ENCODE peak calls at places on chromosomes 13 and 19, in five cellular contexts. One of them, this sample, is unnamed.

GRCh38 chr13:85334187-85334586 is 465.0 kb downstream of the SLITRK6 start:
- DNase-seq in AG09309: no peak
- DNase-seq in ovary: no peak
- DNase-seq in colonic mucosa: no peak
- DNase-seq in astrocyte of the spinal cord: no peak
- DNase-seq in this sample: no peak

GRCh38 chr19:48819366-48819816 is 8.6 kb upstream of the BCAT2 start:
- DNase-seq in ovary: peak; percentile 91
- DNase-seq in astrocyte of the spinal cord: peak; percentile 69
- DNase-seq in colonic mucosa: peak; percentile 94
- DNase-seq in AG09309: peak; percentile 80
- DNase-seq in this sample: peak; percentile 93

GRCh38 chr19:38543807-38544568 is 73.8 kb downstream of the MAP4K1 start:
- DNase-seq in astrocyte of the spinal cord: peak; percentile 77
- DNase-seq in ovary: peak; percentile 65
- DNase-seq in colonic mucosa: peak; percentile 40
- DNase-seq in AG09309: peak; percentile 63
- DNase-seq in this sample: peak; percentile 54

GRCh38 chr13:101416181-101417042 is at the start of gene NALCN:
- DNase-seq in ovary: peak; percentile 65
- DNase-seq in AG09309: no peak
- DNase-seq in colonic mucosa: no peak
- DNase-seq in astrocyte of the spinal cord: peak; percentile 27
- DNase-seq in this sample: no peak

GRCh38 chr13:26469602-26470001 is 87.9 kb upstream of the WASF3 start:
- DNase-seq in ovary: no peak
- DNase-seq in astrocyte of the spinal cord: no peak
- DNase-seq in AG09309: no peak
- DNase-seq in colonic mucosa: no peak
- DNase-seq in this sample: no peak

GRCh38 chr13:28611021-28611420 is 47.9 kb upstream of the POMP start:
- DNase-seq in astrocyte of the spinal cord: no peak
- DNase-seq in colonic mucosa: no peak
- DNase-seq in ovary: no peak
- DNase-seq in AG09309: no peak
- DNase-seq in this sample: no peak

GRCh38 chr19:44142014-44142523 is 715 bp downstream of the ZNF234 start:
- DNase-seq in AG09309: no peak
- DNase-seq in astrocyte of the spinal cord: peak; percentile 31
- DNase-seq in colonic mucosa: peak; percentile 23
- DNase-seq in ovary: no peak
- DNase-seq in this sample: no peak

GRCh38 chr19:38650911-38651584 is 3.6 kb downstream of the ACTN4 start:
- DNase-seq in ovary: no peak
- DNase-seq in AG09309: no peak
- DNase-seq in astrocyte of the spinal cord: peak; percentile 75
- DNase-seq in colonic mucosa: no peak
- DNase-seq in this sample: peak; percentile 43

GRCh38 chr13:74134777-74135305 is 637 bp upstream of the KLF12 start:
- DNase-seq in colonic mucosa: peak; percentile 70
- DNase-seq in astrocyte of the spinal cord: no peak
- DNase-seq in AG09309: no peak
- DNase-seq in ovary: peak; percentile 75
- DNase-seq in this sample: peak; percentile 53

GRCh38 chr13:92187378-92187989 is 789.1 kb downstream of the GPC5 start:
- DNase-seq in astrocyte of the spinal cord: peak; percentile 62
- DNase-seq in ovary: no peak
- DNase-seq in colonic mucosa: peak; percentile 28
- DNase-seq in AG09309: no peak
- DNase-seq in this sample: no peak

GRCh38 chr19:32289566-32290210 is 55.7 kb upstream of the ZNF507 start:
- DNase-seq in ovary: no peak
- DNase-seq in colonic mucosa: no peak
- DNase-seq in astrocyte of the spinal cord: no peak
- DNase-seq in AG09309: no peak
- DNase-seq in this sample: no peak

GRCh38 chr19:27718262-27718661 is 1494.7 kb downstream of the UQCRFS1 start:
- DNase-seq in astrocyte of the spinal cord: no peak
- DNase-seq in AG09309: no peak
- DNase-seq in colonic mucosa: no peak
- DNase-seq in ovary: no peak
- DNase-seq in this sample: no peak

GRCh38 chr13:40113644-40114304 is 458.3 kb downstream of the COG6 start:
- DNase-seq in ovary: no peak
- DNase-seq in astrocyte of the spinal cord: no peak
- DNase-seq in AG09309: peak; percentile 55
- DNase-seq in colonic mucosa: no peak
- DNase-seq in this sample: no peak

GRCh38 chr13:94967183-94968039 is 255.1 kb upstream of the SOX21 start:
- DNase-seq in AG09309: no peak
- DNase-seq in colonic mucosa: no peak
- DNase-seq in ovary: peak; percentile 41
- DNase-seq in astrocyte of the spinal cord: peak; percentile 27
- DNase-seq in this sample: no peak

GRCh38 chr19:48556163-48556562 is 4.2 kb downstream of the SULT2B1 start:
- DNase-seq in ovary: no peak
- DNase-seq in AG09309: no peak
- DNase-seq in colonic mucosa: peak; percentile 65
- DNase-seq in astrocyte of the spinal cord: peak; percentile 47
- DNase-seq in this sample: no peak

GRCh38 chr19:13207237-13208130 is 57.3 kb downstream of the IER2 start:
- DNase-seq in ovary: peak; percentile 65
- DNase-seq in astrocyte of the spinal cord: no peak
- DNase-seq in AG09309: no peak
- DNase-seq in colonic mucosa: no peak
- DNase-seq in this sample: no peak

GRCh38 chr19:11198769-11199469 is 1.6 kb upstream of the KANK2 start:
- DNase-seq in colonic mucosa: no peak
- DNase-seq in ovary: no peak
- DNase-seq in astrocyte of the spinal cord: no peak
- DNase-seq in AG09309: no peak
- DNase-seq in this sample: no peak

DNA sequence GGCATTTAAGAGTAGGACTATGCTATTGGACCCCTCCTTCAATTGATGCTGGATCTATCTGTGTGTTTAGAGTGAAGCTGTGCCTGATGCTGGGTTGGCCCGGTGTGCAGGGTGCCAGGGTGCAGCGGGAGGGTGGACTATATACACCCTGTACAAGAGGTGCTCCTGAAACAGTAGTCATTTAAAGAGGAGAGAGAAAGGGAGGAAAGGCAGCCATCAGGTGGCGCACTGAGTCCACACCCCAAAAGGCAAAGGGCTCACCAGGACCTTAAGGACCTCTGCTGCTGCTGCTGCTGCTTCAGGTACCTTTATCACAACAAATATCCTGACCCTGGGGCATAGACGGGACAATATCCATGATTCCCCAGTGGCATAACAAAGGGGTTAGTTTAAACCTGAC is 39.4 kb downstream of the ZNF136 start:
- DNase-seq in AG09309: no peak
- DNase-seq in ovary: no peak
- DNase-seq in colonic mucosa: peak; percentile 61
- DNase-seq in astrocyte of the spinal cord: no peak
- DNase-seq in this sample: no peak
- TF ChIP-seq CTCF in AG09309: peak; percentile 28
- TF ChIP-seq CTCF in ovary: no peak
- TF ChIP-seq CTCF in colonic mucosa: peak; percentile 32
- TF ChIP-seq CTCF in astrocyte of the spinal cord: no peak
- TF ChIP-seq CTCF in this sample: peak; percentile 13

GRCh38 chr13:41942462-41943094 is 18.3 kb downstream of the VWA8 start:
- DNase-seq in ovary: no peak
- DNase-seq in AG09309: no peak
- DNase-seq in astrocyte of the spinal cord: peak; percentile 48
- DNase-seq in colonic mucosa: no peak
- DNase-seq in this sample: no peak
- TF ChIP-seq CTCF in ovary: no peak
- TF ChIP-seq CTCF in AG09309: peak; percentile 56
- TF ChIP-seq CTCF in astrocyte of the spinal cord: peak; percentile 62
- TF ChIP-seq CTCF in colonic mucosa: peak; percentile 27
- TF ChIP-seq CTCF in this sample: no peak

DNA sequence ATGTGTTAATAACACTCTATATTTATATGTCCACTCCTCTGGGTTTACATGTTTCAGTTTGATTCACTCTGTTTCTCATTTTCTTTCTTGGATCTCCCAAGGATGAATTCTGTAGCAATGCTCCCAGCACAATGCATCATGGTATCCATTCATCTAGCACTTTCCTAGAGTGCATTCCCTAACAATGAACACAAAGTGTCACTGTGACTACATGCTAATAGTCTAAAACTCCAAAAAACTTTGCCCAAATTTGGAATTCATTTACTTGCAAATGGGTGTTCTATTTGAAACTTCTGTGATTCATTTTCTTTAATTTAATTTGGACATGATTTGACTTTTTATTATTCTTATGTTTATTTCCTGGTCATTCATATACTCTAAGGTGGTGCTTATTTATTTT is 286.3 kb downstream of the POU4F1 start:
- DNase-seq in AG09309: no peak
- DNase-seq in astrocyte of the spinal cord: no peak
- DNase-seq in ovary: no peak
- DNase-seq in colonic mucosa: no peak
- DNase-seq in this sample: no peak
- TF ChIP-seq CTCF in AG09309: no peak
- TF ChIP-seq CTCF in astrocyte of the spinal cord: no peak
- TF ChIP-seq CTCF in ovary: no peak
- TF ChIP-seq CTCF in colonic mucosa: peak; percentile 12
- TF ChIP-seq CTCF in this sample: no peak

GRCh38 chr19:50008532-50008931 is 16.6 kb downstream of the VRK3 start:
- DNase-seq in ovary: no peak
- DNase-seq in AG09309: no peak
- DNase-seq in colonic mucosa: no peak
- DNase-seq in astrocyte of the spinal cord: no peak
- DNase-seq in this sample: no peak
- TF ChIP-seq CTCF in ovary: no peak
- TF ChIP-seq CTCF in AG09309: no peak
- TF ChIP-seq CTCF in colonic mucosa: no peak
- TF ChIP-seq CTCF in astrocyte of the spinal cord: peak; percentile 23
- TF ChIP-seq CTCF in this sample: no peak

GRCh38 chr19:1852729-1853128 is 4.4 kb upstream of the REXO1 start:
- DNase-seq in ovary: no peak
- DNase-seq in colonic mucosa: no peak
- DNase-seq in AG09309: no peak
- DNase-seq in astrocyte of the spinal cord: no peak
- DNase-seq in this sample: no peak

GRCh38 chr19:1849999-1850398 is 1.7 kb upstream of the REXO1 start:
- DNase-seq in colonic mucosa: no peak
- DNase-seq in astrocyte of the spinal cord: no peak
- DNase-seq in ovary: no peak
- DNase-seq in AG09309: no peak
- DNase-seq in this sample: no peak

GRCh38 chr19:1852294-1852646 is 4.0 kb upstream of the REXO1 start:
- DNase-seq in AG09309: no peak
- DNase-seq in colonic mucosa: no peak
- DNase-seq in ovary: no peak
- DNase-seq in astrocyte of the spinal cord: no peak
- DNase-seq in this sample: no peak

GRCh38 chr19:1851581-1852293 is 3.5 kb upstream of the REXO1 start:
- DNase-seq in colonic mucosa: no peak
- DNase-seq in AG09309: no peak
- DNase-seq in astrocyte of the spinal cord: no peak
- DNase-seq in ovary: no peak
- DNase-seq in this sample: no peak

GRCh38 chr19:1850809-1851544 is 2.7 kb upstream of the REXO1 start:
- DNase-seq in astrocyte of the spinal cord: no peak
- DNase-seq in AG09309: no peak
- DNase-seq in ovary: no peak
- DNase-seq in colonic mucosa: no peak
- DNase-seq in this sample: no peak
- TF ChIP-seq CTCF in astrocyte of the spinal cord: no peak
- TF ChIP-seq CTCF in AG09309: no peak
- TF ChIP-seq CTCF in ovary: no peak
- TF ChIP-seq CTCF in colonic mucosa: no peak
- TF ChIP-seq CTCF in this sample: no peak

GRCh38 chr13:108220042-108220441 is 1.9 kb downstream of the ABHD13 start:
- DNase-seq in ovary: no peak
- DNase-seq in colonic mucosa: peak; percentile 74
- DNase-seq in astrocyte of the spinal cord: no peak
- DNase-seq in AG09309: no peak
- DNase-seq in this sample: peak; percentile 54
- TF ChIP-seq CTCF in ovary: no peak
- TF ChIP-seq CTCF in colonic mucosa: no peak
- TF ChIP-seq CTCF in astrocyte of the spinal cord: no peak
- TF ChIP-seq CTCF in AG09309: no peak
- TF ChIP-seq CTCF in this sample: no peak

GRCh38 chr19:56868446-56868845 is 27.9 kb upstream of the PEG3 start:
- DNase-seq in astrocyte of the spinal cord: no peak
- DNase-seq in AG09309: no peak
- DNase-seq in colonic mucosa: no peak
- DNase-seq in ovary: no peak
- DNase-seq in this sample: no peak
- TF ChIP-seq CTCF in astrocyte of the spinal cord: no peak
- TF ChIP-seq CTCF in AG09309: no peak
- TF ChIP-seq CTCF in colonic mucosa: no peak
- TF ChIP-seq CTCF in ovary: no peak
- TF ChIP-seq CTCF in this sample: no peak

GRCh38 chr13:41613984-41614581 is 156.7 kb downstream of the RGCC start:
- DNase-seq in colonic mucosa: no peak
- DNase-seq in ovary: peak; percentile 78
- DNase-seq in astrocyte of the spinal cord: peak; percentile 92
- DNase-seq in AG09309: peak; percentile 90
- DNase-seq in this sample: no peak
- TF ChIP-seq CTCF in colonic mucosa: no peak
- TF ChIP-seq CTCF in ovary: no peak
- TF ChIP-seq CTCF in astrocyte of the spinal cord: no peak
- TF ChIP-seq CTCF in AG09309: no peak
- TF ChIP-seq CTCF in this sample: no peak

GRCh38 chr19:45862271-45862563 is 730 bp downstream of the SYMPK start:
- DNase-seq in AG09309: no peak
- DNase-seq in ovary: no peak
- DNase-seq in astrocyte of the spinal cord: no peak
- DNase-seq in colonic mucosa: no peak
- DNase-seq in this sample: no peak

GRCh38 chr19:45863840-45864628 is at the start of gene FOXA3:
- DNase-seq in colonic mucosa: peak; percentile 80
- DNase-seq in AG09309: no peak
- DNase-seq in ovary: no peak
- DNase-seq in astrocyte of the spinal cord: peak; percentile 8
- DNase-seq in this sample: no peak

GRCh38 chr19:45864629-45865082 is 530 bp downstream of the FOXA3 start:
- DNase-seq in astrocyte of the spinal cord: no peak
- DNase-seq in AG09309: no peak
- DNase-seq in ovary: no peak
- DNase-seq in colonic mucosa: no peak
- DNase-seq in this sample: no peak

GRCh38 chr19:45863335-45863839 is 440 bp upstream of the SYMPK start:
- DNase-seq in ovary: no peak
- DNase-seq in AG09309: no peak
- DNase-seq in colonic mucosa: no peak
- DNase-seq in astrocyte of the spinal cord: no peak
- DNase-seq in this sample: no peak

GRCh38 chr19:45862564-45863334 is at the start of gene SYMPK:
- DNase-seq in astrocyte of the spinal cord: peak; percentile 98
- DNase-seq in ovary: peak; percentile 99
- DNase-seq in AG09309: peak; percentile 87
- DNase-seq in colonic mucosa: peak; percentile 98
- DNase-seq in this sample: peak; percentile 99
- TF ChIP-seq CTCF in astrocyte of the spinal cord: no peak
- TF ChIP-seq CTCF in ovary: no peak
- TF ChIP-seq CTCF in AG09309: no peak
- TF ChIP-seq CTCF in colonic mucosa: no peak
- TF ChIP-seq CTCF in this sample: peak; percentile 4

GRCh38 chr19:57096640-57097361 is 23.0 kb upstream of the USP29 start:
- DNase-seq in astrocyte of the spinal cord: no peak
- DNase-seq in ovary: no peak
- DNase-seq in colonic mucosa: no peak
- DNase-seq in AG09309: no peak
- DNase-seq in this sample: no peak

GRCh38 chr19:57103573-57104277 is 16.1 kb upstream of the USP29 start:
- DNase-seq in ovary: peak; percentile 75
- DNase-seq in astrocyte of the spinal cord: peak; percentile 33
- DNase-seq in AG09309: peak; percentile 40
- DNase-seq in colonic mucosa: peak; percentile 51
- DNase-seq in this sample: peak; percentile 56

GRCh38 chr19:57099199-57099661 is 20.6 kb upstream of the USP29 start:
- DNase-seq in astrocyte of the spinal cord: no peak
- DNase-seq in AG09309: peak; percentile 23
- DNase-seq in colonic mucosa: peak; percentile 55
- DNase-seq in ovary: peak; percentile 91
- DNase-seq in this sample: peak; percentile 54
- TF ChIP-seq CTCF in astrocyte of the spinal cord: peak; percentile 54
- TF ChIP-seq CTCF in AG09309: peak; percentile 89
- TF ChIP-seq CTCF in colonic mucosa: peak; percentile 52
- TF ChIP-seq CTCF in ovary: peak; percentile 98
- TF ChIP-seq CTCF in this sample: peak; percentile 66